ENCODE peak calls at places on chromosomes 13 and 19, in six cellular contexts. W, X, H, N, R and V are unnamed samples.

GRCh38 chr13:113882266-113882627 is 18.4 kb upstream of the GAS6 start:
- DNase-seq in W (no peak), X (peak), H (no peak), N (no peak), R (no peak), V (no peak)

GRCh38 chr19:29567366-29567915 is 38.6 kb upstream of the POP4 start:
- DNase-seq in W (no peak), X (no peak), H (no peak), N (no peak), R (no peak), V (no peak)

GRCh38 chr19:44530777-44531176 is 1.3 kb upstream of the CEACAM20 start:
- DNase-seq in W (no peak), X (no peak), H (peak), N (no peak), R (no peak), V (no peak)

GRCh38 chr13:93466502-93467036 is 240.0 kb downstream of the GPC6 start:
- DNase-seq in W (no peak), X (no peak), H (no peak), N (no peak), R (no peak), V (no peak)

GRCh38 chr19:39408392-39409206 is 2.0 kb downstream of the ZFP36 start:
- DNase-seq in W (peak), X (no peak), H (peak), N (no peak), R (peak), V (no peak)

GRCh38 chr13:97435794-97436193 is 1.8 kb downstream of the RAP2A start:
- DNase-seq in W (peak), X (no peak), H (no peak), N (no peak), R (no peak), V (no peak)

GRCh38 chr19:11465605-11466004 is 15.2 kb downstream of the ELAVL3 start:
- DNase-seq in W (no peak), X (no peak), H (no peak), N (peak), R (no peak), V (no peak)

GRCh38 chr13:61654501-61654900 is 238.9 kb upstream of the PCDH20 start:
- DNase-seq in W (no peak), X (peak), H (no peak), N (no peak), R (no peak), V (no peak)

GRCh38 chr13:38636756-38637155 is 50.1 kb upstream of the FREM2 start:
- DNase-seq in W (no peak), X (no peak), H (no peak), N (no peak), R (no peak), V (no peak)

GRCh38 chr13:59672445-59672844 is 491.3 kb downstream of the DIAPH3 start:
- DNase-seq in W (no peak), X (no peak), H (no peak), N (no peak), R (no peak), V (no peak)

GRCh38 chr19:4878491-4878968 is 11.1 kb upstream of the PLIN3 start:
- DNase-seq in W (no peak), X (peak), H (no peak), N (peak), R (no peak), V (no peak)

GRCh38 chr19:35261356-35262100 is 7.2 kb upstream of the USF2 start:
- DNase-seq in W (no peak), X (no peak), H (no peak), N (peak), R (peak), V (no peak)

GRCh38 chr19:1085053-1085658 is 10.0 kb downstream of the POLR2E start:
- DNase-seq in W (no peak), X (no peak), H (no peak), N (no peak), R (no peak), V (no peak)

GRCh38 chr13:30371649-30372265 is 50.5 kb upstream of the UBE2L5 start:
- DNase-seq in W (peak), X (no peak), H (peak), N (no peak), R (peak), V (peak)